ENCODE peak calls at places on chromosomes 16 and 17, in seven cellular contexts. S is brain microvascular endothelial cell; Z is AG09309; I is tibial artery; R is CD4-positive, alpha-beta T cell; P is K562; E is HFF-Myc. W is an unnamed sample.

GRCh38 chr17:63476857-63477470 is at the start of gene ACE:
- DNase-seq in S (no peak), Z (no peak), I (no peak), R (peak; percentile 11), P (peak; percentile 82), E (no peak), W (peak; percentile 73)

GRCh38 chr17:66702106-66702936 is 132.6 kb upstream of the CACNG5 start:
- DNase-seq in S (no peak), Z (no peak), I (no peak), R (no peak), P (no peak), E (no peak), W (no peak)

GRCh38 chr16:50731130-50731988 is 10.5 kb upstream of the CYLD start:
- DNase-seq in S (no peak), Z (no peak), I (peak; percentile 54), R (peak; percentile 24), P (no peak), E (no peak), W (no peak)

GRCh38 chr16:2529061-2529931 is 1.9 kb downstream of the CEMP1 start:
- DNase-seq in S (no peak), Z (no peak), I (no peak), R (no peak), P (no peak), E (no peak), W (no peak)

GRCh38 chr17:36791961-36792475 is 145.3 kb upstream of the LHX1 start:
- DNase-seq in S (no peak), Z (no peak), I (no peak), R (no peak), P (no peak), E (no peak), W (no peak)

GRCh38 chr16:78505544-78506371 is 406.3 kb downstream of the WWOX start:
- DNase-seq in S (peak; percentile 1), Z (no peak), I (peak; percentile 83), R (no peak), P (no peak), E (no peak), W (no peak)

GRCh38 chr16:16158741-16159374 is 64.4 kb downstream of the ABCC6 start:
- DNase-seq in S (no peak), Z (no peak), I (no peak), R (no peak), P (no peak), E (no peak), W (no peak)

GRCh38 chr17:8141046-8141445 is 11.2 kb downstream of the PER1 start:
- DNase-seq in S (no peak), Z (no peak), I (peak; percentile 76), R (no peak), P (no peak), E (no peak), W (no peak)

GRCh38 chr17:30219315-30219714 is 16.2 kb downstream of the SLC6A4 start:
- DNase-seq in S (no peak), Z (no peak), I (no peak), R (no peak), P (no peak), E (no peak), W (no peak)

GRCh38 chr16:22225060-22225459 is 19.0 kb downstream of the EEF2K start:
- DNase-seq in S (no peak), Z (no peak), I (peak; percentile 87), R (no peak), P (no peak), E (no peak), W (no peak)

GRCh38 chr17:61468263-61468907 is 16.2 kb downstream of the TBX4 start:
- DNase-seq in S (no peak), Z (no peak), I (no peak), R (no peak), P (no peak), E (no peak), W (no peak)

GRCh38 chr16:675884-676564 is 553 bp downstream of the RHBDL1 start:
- DNase-seq in S (no peak), Z (no peak), I (no peak), R (no peak), P (no peak), E (no peak), W (no peak)

GRCh38 chr17:68344701-68345136 is 53.4 kb downstream of the ARSG start:
- DNase-seq in S (no peak), Z (no peak), I (no peak), R (peak; percentile 26), P (no peak), E (no peak), W (no peak)

GRCh38 chr16:54411555-54411954 is 125.0 kb upstream of the IRX3 start:
- DNase-seq in S (no peak), Z (no peak), I (no peak), R (no peak), P (no peak), E (no peak), W (no peak)

GRCh38 chr17:81509048-81509686 is 3.4 kb downstream of the ACTG1 start:
- DNase-seq in S (no peak), Z (no peak), I (no peak), R (no peak), P (no peak), E (no peak), W (no peak)

GRCh38 chr16:57299009-57299718 is 14.7 kb upstream of the PLLP start:
- DNase-seq in S (peak; percentile 79), Z (no peak), I (peak; percentile 80), R (no peak), P (peak; percentile 56), E (no peak), W (no peak)

GRCh38 chr16:56409195-56409594 is 16.1 kb downstream of the AMFR start:
- DNase-seq in S (no peak), Z (peak; percentile 11), I (no peak), R (no peak), P (no peak), E (no peak), W (no peak)

GRCh38 chr16:58421029-58421428 is 28.8 kb downstream of the GINS3 start:
- DNase-seq in S (no peak), Z (no peak), I (no peak), R (no peak), P (no peak), E (no peak), W (no peak)

GRCh38 chr16:27458987-27459688 is 57.2 kb downstream of the IL21R start:
- DNase-seq in S (no peak), Z (no peak), I (no peak), R (no peak), P (no peak), E (no peak), W (no peak)

GRCh38 chr17:35053204-35053603 is 10.3 kb downstream of the RFFL start:
- DNase-seq in S (no peak), Z (no peak), I (no peak), R (no peak), P (no peak), E (no peak), W (no peak)

GRCh38 chr16:48383204-48383876 is 1.9 kb downstream of the SIAH1 start:
- DNase-seq in S (no peak), Z (no peak), I (no peak), R (no peak), P (no peak), E (no peak), W (no peak)

GRCh38 chr17:44518032-44518431 is 14.8 kb upstream of the GPATCH8 start:
- DNase-seq in S (no peak), Z (no peak), I (no peak), R (no peak), P (no peak), E (no peak), W (no peak)

GRCh38 chr16:30658731-30659506 is 688 bp downstream of the FBRS start:
- DNase-seq in S (peak; percentile 92), Z (peak; percentile 91), I (peak; percentile 93), R (no peak), P (peak; percentile 75), E (peak; percentile 83), W (peak; percentile 87)

GRCh38 chr17:2282297-2282873 is 21.2 kb downstream of the SMG6 start:
- DNase-seq in S (peak; percentile 48), Z (peak; percentile 87), I (no peak), R (no peak), P (peak; percentile 31), E (peak; percentile 70), W (peak; percentile 62)

DNA sequence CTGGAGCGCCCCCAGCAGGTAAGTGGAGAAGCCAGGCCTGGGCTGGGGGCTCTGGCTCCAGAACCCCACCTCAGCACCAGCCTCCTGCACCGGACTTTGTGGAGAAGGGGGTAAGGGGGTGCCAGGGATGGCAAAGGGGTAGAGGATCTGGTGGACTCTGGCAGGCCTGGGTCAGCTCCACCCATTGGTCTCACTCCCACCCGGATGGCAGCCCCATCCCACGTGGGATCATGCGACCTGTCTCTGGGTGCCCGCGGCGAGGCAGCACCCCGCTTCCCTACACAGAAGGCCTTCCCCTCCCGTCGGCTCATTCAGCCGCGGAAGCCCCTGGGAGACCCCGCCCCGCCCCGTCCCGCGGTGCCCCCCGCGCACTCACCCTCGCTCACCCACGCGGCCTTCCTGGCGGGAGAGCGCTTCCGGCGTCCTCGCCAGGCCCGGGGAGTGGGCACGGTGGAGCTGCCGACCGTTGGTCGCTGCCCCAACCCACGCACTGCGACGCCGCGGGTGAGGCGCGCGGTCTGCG is 498 bp upstream of the PLEKHG4 start:
- DNase-seq in S (no peak), Z (no peak), I (no peak), R (peak; percentile 30), P (peak; percentile 94), E (no peak), W (peak; percentile 80)
- TF ChIP-seq CTCF in S (peak; percentile 44), Z (peak; percentile 18), I (no peak), R (no peak), P (peak; percentile 81), E (peak; percentile 32), W (peak; percentile 31)

GRCh38 chr17:28860363-28860808 is 5.6 kb downstream of the ERAL1 start:
- DNase-seq in S (no peak), Z (no peak), I (no peak), R (no peak), P (peak; percentile 85), E (no peak), W (no peak)

GRCh38 chr17:28857848-28858360 is 3.1 kb downstream of the ERAL1 start:
- DNase-seq in S (no peak), Z (no peak), I (no peak), R (no peak), P (no peak), E (no peak), W (no peak)

GRCh38 chr17:28849281-28849680 is 5.5 kb upstream of the ERAL1 start:
- DNase-seq in S (no peak), Z (no peak), I (no peak), R (no peak), P (no peak), E (no peak), W (no peak)

GRCh38 chr17:28853295-28853694 is 1.5 kb upstream of the ERAL1 start:
- DNase-seq in S (no peak), Z (no peak), I (no peak), R (no peak), P (no peak), E (no peak), W (no peak)

GRCh38 chr17:28854457-28855382 is at the start of gene ERAL1:
- DNase-seq in S (peak; percentile 84), Z (peak; percentile 51), I (peak; percentile 90), R (peak; percentile 77), P (peak; percentile 88), E (peak; percentile 68), W (peak; percentile 91)
- TF ChIP-seq CTCF in S (peak; percentile 11), Z (peak; percentile 19), I (no peak), R (no peak), P (no peak), E (peak; percentile 6), W (no peak)

GRCh38 chr17:20105539-20106291 is 96.6 kb downstream of the SPECC1 start:
- DNase-seq in S (no peak), Z (no peak), I (no peak), R (no peak), P (no peak), E (no peak), W (no peak)
- TF ChIP-seq CTCF in S (no peak), Z (no peak), I (no peak), R (no peak), P (no peak), E (no peak), W (no peak)

GRCh38 chr16:61014869-61015268 is 1021.4 kb downstream of the CDH8 start:
- DNase-seq in S (no peak), Z (no peak), I (no peak), R (no peak), P (no peak), E (no peak), W (no peak)
- TF ChIP-seq CTCF in S (no peak), Z (no peak), I (no peak), R (no peak), P (peak; percentile 3), E (no peak), W (no peak)

W was measured in GM13976.